ENCODE peak calls at places on chromosomes 12 and 14, in ten cellular contexts. One of them, this sample, is unnamed.

GRCh38 chr14:92263681-92264080 is 59.3 kb upstream of the SLC24A4 start:
- DNase-seq in stimulated activated CD8-positive, alpha-beta memory T cell treated with anti-CD3 and anti-CD28 coated beads, Interleukin-4, amount 100 ng/mL, for 24 hours: no peak
- DNase-seq in activated CD4-positive, alpha-beta T cell treated with anti-CD3 and anti-CD28 coated beads, Interleukin-2, amount 50 U/mL, for 1 hour: no peak
- DNase-seq in hypothalamus: no peak
- DNase-seq in stimulated activated CD4-positive, alpha-beta T cell treated with anti-CD3 and anti-CD28 coated beads, Interleukin-4, amount 100 ng/mL, for 4 hours: no peak
- DNase-seq in mammary epithelial cell: no peak
- DNase-seq in GM18507: no peak
- DNase-seq in astrocyte of the cerebellum: no peak
- DNase-seq in activated CD4-positive, alpha-beta memory T cell treated with anti-CD3 and anti-CD28 coated beads, Interleukin-2, amount 10 ng/mL, durations not matched to agents 7 days and 5 days: no peak
- DNase-seq in NCI-H1105: no peak
- DNase-seq in this sample: no peak

GRCh38 chr12:106049105-106049504 is 89.6 kb downstream of the NUAK1 start:
- DNase-seq in stimulated activated CD8-positive, alpha-beta memory T cell treated with anti-CD3 and anti-CD28 coated beads, Interleukin-4, amount 100 ng/mL, for 24 hours: no peak
- DNase-seq in activated CD4-positive, alpha-beta T cell treated with anti-CD3 and anti-CD28 coated beads, Interleukin-2, amount 50 U/mL, for 1 hour: no peak
- DNase-seq in hypothalamus: peak
- DNase-seq in stimulated activated CD4-positive, alpha-beta T cell treated with anti-CD3 and anti-CD28 coated beads, Interleukin-4, amount 100 ng/mL, for 4 hours: no peak
- DNase-seq in mammary epithelial cell: no peak
- DNase-seq in GM18507: no peak
- DNase-seq in astrocyte of the cerebellum: no peak
- DNase-seq in activated CD4-positive, alpha-beta memory T cell treated with anti-CD3 and anti-CD28 coated beads, Interleukin-2, amount 10 ng/mL, durations not matched to agents 7 days and 5 days: no peak
- DNase-seq in NCI-H1105: no peak
- DNase-seq in this sample: no peak

GRCh38 chr14:75198291-75198933 is 22.0 kb upstream of the TMED10 start:
- DNase-seq in stimulated activated CD8-positive, alpha-beta memory T cell treated with anti-CD3 and anti-CD28 coated beads, Interleukin-4, amount 100 ng/mL, for 24 hours: no peak
- DNase-seq in activated CD4-positive, alpha-beta T cell treated with anti-CD3 and anti-CD28 coated beads, Interleukin-2, amount 50 U/mL, for 1 hour: no peak
- DNase-seq in hypothalamus: peak
- DNase-seq in stimulated activated CD4-positive, alpha-beta T cell treated with anti-CD3 and anti-CD28 coated beads, Interleukin-4, amount 100 ng/mL, for 4 hours: no peak
- DNase-seq in mammary epithelial cell: no peak
- DNase-seq in GM18507: no peak
- DNase-seq in astrocyte of the cerebellum: no peak
- DNase-seq in activated CD4-positive, alpha-beta memory T cell treated with anti-CD3 and anti-CD28 coated beads, Interleukin-2, amount 10 ng/mL, durations not matched to agents 7 days and 5 days: no peak
- DNase-seq in NCI-H1105: peak
- DNase-seq in this sample: no peak

GRCh38 chr14:86654558-86655184 is 1124.7 kb downstream of the FLRT2 start:
- DNase-seq in stimulated activated CD8-positive, alpha-beta memory T cell treated with anti-CD3 and anti-CD28 coated beads, Interleukin-4, amount 100 ng/mL, for 24 hours: peak
- DNase-seq in activated CD4-positive, alpha-beta T cell treated with anti-CD3 and anti-CD28 coated beads, Interleukin-2, amount 50 U/mL, for 1 hour: peak
- DNase-seq in hypothalamus: peak
- DNase-seq in stimulated activated CD4-positive, alpha-beta T cell treated with anti-CD3 and anti-CD28 coated beads, Interleukin-4, amount 100 ng/mL, for 4 hours: peak
- DNase-seq in mammary epithelial cell: peak
- DNase-seq in GM18507: no peak
- DNase-seq in astrocyte of the cerebellum: peak
- DNase-seq in activated CD4-positive, alpha-beta memory T cell treated with anti-CD3 and anti-CD28 coated beads, Interleukin-2, amount 10 ng/mL, durations not matched to agents 7 days and 5 days: peak
- DNase-seq in NCI-H1105: no peak
- DNase-seq in this sample: no peak

GRCh38 chr14:20846560-20846959 is 43.9 kb upstream of the RNASE1 start:
- DNase-seq in stimulated activated CD8-positive, alpha-beta memory T cell treated with anti-CD3 and anti-CD28 coated beads, Interleukin-4, amount 100 ng/mL, for 24 hours: no peak
- DNase-seq in activated CD4-positive, alpha-beta T cell treated with anti-CD3 and anti-CD28 coated beads, Interleukin-2, amount 50 U/mL, for 1 hour: no peak
- DNase-seq in hypothalamus: no peak
- DNase-seq in stimulated activated CD4-positive, alpha-beta T cell treated with anti-CD3 and anti-CD28 coated beads, Interleukin-4, amount 100 ng/mL, for 4 hours: no peak
- DNase-seq in mammary epithelial cell: no peak
- DNase-seq in GM18507: no peak
- DNase-seq in astrocyte of the cerebellum: no peak
- DNase-seq in activated CD4-positive, alpha-beta memory T cell treated with anti-CD3 and anti-CD28 coated beads, Interleukin-2, amount 10 ng/mL, durations not matched to agents 7 days and 5 days: no peak
- DNase-seq in NCI-H1105: no peak
- DNase-seq in this sample: no peak

GRCh38 chr12:124497658-124498057 is 69.8 kb downstream of the NCOR2 start:
- DNase-seq in stimulated activated CD8-positive, alpha-beta memory T cell treated with anti-CD3 and anti-CD28 coated beads, Interleukin-4, amount 100 ng/mL, for 24 hours: no peak
- DNase-seq in activated CD4-positive, alpha-beta T cell treated with anti-CD3 and anti-CD28 coated beads, Interleukin-2, amount 50 U/mL, for 1 hour: no peak
- DNase-seq in hypothalamus: peak
- DNase-seq in stimulated activated CD4-positive, alpha-beta T cell treated with anti-CD3 and anti-CD28 coated beads, Interleukin-4, amount 100 ng/mL, for 4 hours: no peak
- DNase-seq in mammary epithelial cell: peak
- DNase-seq in GM18507: no peak
- DNase-seq in astrocyte of the cerebellum: no peak
- DNase-seq in activated CD4-positive, alpha-beta memory T cell treated with anti-CD3 and anti-CD28 coated beads, Interleukin-2, amount 10 ng/mL, durations not matched to agents 7 days and 5 days: no peak
- DNase-seq in NCI-H1105: no peak
- DNase-seq in this sample: no peak

GRCh38 chr12:108666326-108666995 is 32.8 kb upstream of the SELPLG start:
- DNase-seq in stimulated activated CD8-positive, alpha-beta memory T cell treated with anti-CD3 and anti-CD28 coated beads, Interleukin-4, amount 100 ng/mL, for 24 hours: no peak
- DNase-seq in activated CD4-positive, alpha-beta T cell treated with anti-CD3 and anti-CD28 coated beads, Interleukin-2, amount 50 U/mL, for 1 hour: no peak
- DNase-seq in hypothalamus: peak
- DNase-seq in stimulated activated CD4-positive, alpha-beta T cell treated with anti-CD3 and anti-CD28 coated beads, Interleukin-4, amount 100 ng/mL, for 4 hours: no peak
- DNase-seq in mammary epithelial cell: no peak
- DNase-seq in GM18507: no peak
- DNase-seq in astrocyte of the cerebellum: no peak
- DNase-seq in activated CD4-positive, alpha-beta memory T cell treated with anti-CD3 and anti-CD28 coated beads, Interleukin-2, amount 10 ng/mL, durations not matched to agents 7 days and 5 days: no peak
- DNase-seq in NCI-H1105: no peak
- DNase-seq in this sample: no peak

GRCh38 chr12:78470354-78471195 is 394.0 kb upstream of the SYT1 start:
- DNase-seq in stimulated activated CD8-positive, alpha-beta memory T cell treated with anti-CD3 and anti-CD28 coated beads, Interleukin-4, amount 100 ng/mL, for 24 hours: no peak
- DNase-seq in activated CD4-positive, alpha-beta T cell treated with anti-CD3 and anti-CD28 coated beads, Interleukin-2, amount 50 U/mL, for 1 hour: no peak
- DNase-seq in hypothalamus: peak
- DNase-seq in stimulated activated CD4-positive, alpha-beta T cell treated with anti-CD3 and anti-CD28 coated beads, Interleukin-4, amount 100 ng/mL, for 4 hours: no peak
- DNase-seq in mammary epithelial cell: peak
- DNase-seq in GM18507: no peak
- DNase-seq in astrocyte of the cerebellum: peak
- DNase-seq in activated CD4-positive, alpha-beta memory T cell treated with anti-CD3 and anti-CD28 coated beads, Interleukin-2, amount 10 ng/mL, durations not matched to agents 7 days and 5 days: no peak
- DNase-seq in NCI-H1105: peak
- DNase-seq in this sample: no peak

GRCh38 chr14:67485501-67486095 is 2.9 kb downstream of the TMEM229B start:
- DNase-seq in stimulated activated CD8-positive, alpha-beta memory T cell treated with anti-CD3 and anti-CD28 coated beads, Interleukin-4, amount 100 ng/mL, for 24 hours: no peak
- DNase-seq in activated CD4-positive, alpha-beta T cell treated with anti-CD3 and anti-CD28 coated beads, Interleukin-2, amount 50 U/mL, for 1 hour: no peak
- DNase-seq in hypothalamus: no peak
- DNase-seq in stimulated activated CD4-positive, alpha-beta T cell treated with anti-CD3 and anti-CD28 coated beads, Interleukin-4, amount 100 ng/mL, for 4 hours: no peak
- DNase-seq in mammary epithelial cell: no peak
- DNase-seq in GM18507: no peak
- DNase-seq in astrocyte of the cerebellum: no peak
- DNase-seq in activated CD4-positive, alpha-beta memory T cell treated with anti-CD3 and anti-CD28 coated beads, Interleukin-2, amount 10 ng/mL, durations not matched to agents 7 days and 5 days: no peak
- DNase-seq in NCI-H1105: no peak
- DNase-seq in this sample: no peak

GRCh38 chr14:69261761-69262331 is 1.9 kb downstream of the GALNT16 start:
- DNase-seq in stimulated activated CD8-positive, alpha-beta memory T cell treated with anti-CD3 and anti-CD28 coated beads, Interleukin-4, amount 100 ng/mL, for 24 hours: no peak
- DNase-seq in activated CD4-positive, alpha-beta T cell treated with anti-CD3 and anti-CD28 coated beads, Interleukin-2, amount 50 U/mL, for 1 hour: no peak
- DNase-seq in hypothalamus: no peak
- DNase-seq in stimulated activated CD4-positive, alpha-beta T cell treated with anti-CD3 and anti-CD28 coated beads, Interleukin-4, amount 100 ng/mL, for 4 hours: no peak
- DNase-seq in mammary epithelial cell: no peak
- DNase-seq in GM18507: no peak
- DNase-seq in astrocyte of the cerebellum: no peak
- DNase-seq in activated CD4-positive, alpha-beta memory T cell treated with anti-CD3 and anti-CD28 coated beads, Interleukin-2, amount 10 ng/mL, durations not matched to agents 7 days and 5 days: no peak
- DNase-seq in NCI-H1105: no peak
- DNase-seq in this sample: no peak

This sample was measured in breast epithelium.